ENCODE peak calls at places on chromosomes 16 and 17, in six cellular contexts. L is IMR-90, J is H1, I is neuronal stem cell, B is mesenchymal stem cell, H is trophoblast cell. V is an unnamed sample.

GRCh38 chr16:5000573-5001001 is 33.1 kb downstream of the NAGPA start:
- DNase-seq in H (no peak), L (no peak), B (no peak), J (no peak), I (no peak), V (no peak)

GRCh38 chr17:81396722-81397313 is 1.6 kb downstream of the BAHCC1 start:
- DNase-seq in J (peak), H (peak), L (no peak), B (peak), I (no peak), V (peak)

GRCh38 chr16:22763655-22764054 is 50.3 kb upstream of the HS3ST2 start:
- DNase-seq in I (no peak), L (no peak), J (no peak), B (no peak), H (no peak), V (peak)

GRCh38 chr17:42553161-42553818 is 567 bp downstream of the HSD17B1 start:
- DNase-seq in L (no peak), J (no peak), I (no peak), H (peak), B (peak), V (peak)

GRCh38 chr16:58411736-58412614 is 19.7 kb downstream of the GINS3 start:
- DNase-seq in J (no peak), I (no peak), H (no peak), L (no peak), B (no peak), V (no peak)

GRCh38 chr16:3774156-3774767 is 56.9 kb upstream of the TRAP1 start:
- DNase-seq in J (no peak), H (no peak), I (no peak), B (no peak), L (peak), V (no peak)

GRCh38 chr17:72884066-72884465 is 208.4 kb downstream of the SLC39A11 start:
- DNase-seq in J (no peak), L (no peak), H (no peak), B (no peak), I (no peak), V (no peak)

GRCh38 chr16:72677662-72678447 is 370.1 kb downstream of the ZFHX3 start:
- DNase-seq in J (no peak), H (no peak), I (no peak), B (peak), L (peak), V (no peak)

GRCh38 chr16:30484887-30485286 is 12.3 kb downstream of the ITGAL start:
- DNase-seq in L (no peak), H (no peak), J (no peak), B (no peak), I (no peak), V (no peak)

GRCh38 chr17:21186399-21187187 is 27.4 kb downstream of the TMEM11 start:
- DNase-seq in B (no peak), J (no peak), H (no peak), L (no peak), I (no peak), V (no peak)

GRCh38 chr17:16150251-16150859 is 65.0 kb downstream of the NCOR1 start:
- DNase-seq in H (peak), L (peak), I (no peak), J (no peak), B (peak), V (no peak)

GRCh38 chr17:36839256-36839655 is 98.0 kb upstream of the LHX1 start:
- DNase-seq in J (no peak), B (no peak), I (no peak), L (no peak), H (no peak), V (no peak)

GRCh38 chr17:56985371-56986162 is 7.6 kb downstream of the SCPEP1 start:
- DNase-seq in I (no peak), H (no peak), L (no peak), B (no peak), J (no peak), V (no peak)

GRCh38 chr16:73217654-73218053 is 169.7 kb upstream of the ZFHX3 start:
- DNase-seq in B (no peak), I (no peak), L (no peak), H (no peak), J (no peak), V (no peak)

GRCh38 chr17:61307905-61308886 is 91.4 kb upstream of the TBX2 start:
- DNase-seq in B (peak), I (no peak), J (no peak), L (peak), H (peak), V (no peak)

GRCh38 chr17:43713494-43714162 is 45.0 kb downstream of the SOST start:
- DNase-seq in J (peak), B (peak), H (peak), I (no peak), L (no peak), V (peak)

GRCh38 chr17:57403241-57403640 is 146.9 kb downstream of the MSI2 start:
- DNase-seq in J (no peak), H (no peak), B (no peak), I (no peak), L (no peak), V (no peak)

GRCh38 chr16:80984124-80984892 is 22.4 kb downstream of the CMC2 start:
- DNase-seq in B (no peak), L (no peak), I (no peak), H (peak), J (no peak), V (no peak)

GRCh38 chr17:13600475-13601316 is 1.0 kb downstream of the HS3ST3A1 start:
- DNase-seq in I (peak), H (peak), J (peak), L (peak), B (peak), V (peak)

GRCh38 chr17:19453296-19453695 is 42.3 kb downstream of the RNF112 start:
- DNase-seq in J (peak), I (no peak), B (no peak), L (no peak), H (no peak), V (no peak)

GRCh38 chr17:39598635-39599005 is 9.1 kb downstream of the NEUROD2 start:
- DNase-seq in I (no peak), J (peak), B (no peak), H (no peak), L (no peak), V (no peak)

GRCh38 chr17:29042679-29043538 is at the start of gene PIPOX:
- DNase-seq in B (peak), H (peak), I (peak), J (peak), L (peak), V (peak)

GRCh38 chr16:24921229-24921628 is 75.5 kb downstream of the SLC5A11 start:
- DNase-seq in L (no peak), J (no peak), H (no peak), B (no peak), I (no peak), V (no peak)

GRCh38 chr16:54734156-54734555 is 196.5 kb upstream of the IRX5 start:
- DNase-seq in L (no peak), B (no peak), H (no peak), J (no peak), I (no peak), V (no peak)
- H3K14ac ChIP-seq in L (no peak), B (no peak), H (no peak), J (no peak), I (no peak), V (no peak)

DNA sequence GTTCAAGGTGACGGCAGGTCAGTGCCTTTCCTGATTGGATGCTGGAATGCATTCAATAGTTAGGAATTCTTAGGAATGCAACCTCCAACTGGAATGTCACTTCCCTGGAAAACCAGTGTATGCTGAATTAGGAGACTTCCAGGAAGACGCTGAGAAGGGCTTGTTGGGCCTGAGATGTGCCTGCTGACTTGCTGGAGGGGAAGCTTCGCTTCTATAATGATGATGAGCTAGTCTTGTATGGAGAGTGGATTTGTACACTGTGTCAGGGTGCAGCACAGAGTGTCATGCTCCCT is 45.6 kb downstream of the SMPD3 start:
- DNase-seq in L (no peak), J (no peak), B (no peak), I (no peak), H (no peak), V (no peak)
- H3K18ac ChIP-seq in L (no peak), J (no peak), B (no peak), I (no peak), H (no peak), V (peak)

GRCh38 chr17:17924857-17925250 is 47.3 kb downstream of the TOM1L2 start:
- DNase-seq in J (no peak), I (no peak), B (no peak), L (no peak), H (no peak), V (no peak)

GRCh38 chr17:17921192-17922082 is 50.8 kb downstream of the TOM1L2 start:
- DNase-seq in L (peak), B (peak), I (peak), J (peak), H (peak), V (peak)

GRCh38 chr17:17924131-17924856 is 47.9 kb downstream of the TOM1L2 start:
- DNase-seq in B (no peak), L (no peak), H (no peak), I (no peak), J (no peak), V (no peak)

GRCh38 chr17:17919169-17920107 is 52.8 kb downstream of the TOM1L2 start:
- DNase-seq in I (peak), J (peak), H (peak), L (peak), B (peak), V (peak)

GRCh38 chr17:17922198-17922901 is 49.9 kb downstream of the TOM1L2 start:
- DNase-seq in L (no peak), I (no peak), J (no peak), B (peak), H (no peak), V (no peak)
- H4K8ac ChIP-seq in L (peak), I (no peak), J (peak), B (peak), H (peak), V (no peak)

GRCh38 chr16:52191533-52192134 is 355.3 kb downstream of the TOX3 start:
- DNase-seq in H (peak), B (peak), L (peak), J (peak), I (peak), V (peak)

GRCh38 chr16:52193441-52193840 is 353.5 kb downstream of the TOX3 start:
- DNase-seq in B (no peak), J (no peak), L (no peak), I (no peak), H (no peak), V (no peak)
- H3K14ac ChIP-seq in B (no peak), J (no peak), L (no peak), I (no peak), H (no peak), V (no peak)

DNA sequence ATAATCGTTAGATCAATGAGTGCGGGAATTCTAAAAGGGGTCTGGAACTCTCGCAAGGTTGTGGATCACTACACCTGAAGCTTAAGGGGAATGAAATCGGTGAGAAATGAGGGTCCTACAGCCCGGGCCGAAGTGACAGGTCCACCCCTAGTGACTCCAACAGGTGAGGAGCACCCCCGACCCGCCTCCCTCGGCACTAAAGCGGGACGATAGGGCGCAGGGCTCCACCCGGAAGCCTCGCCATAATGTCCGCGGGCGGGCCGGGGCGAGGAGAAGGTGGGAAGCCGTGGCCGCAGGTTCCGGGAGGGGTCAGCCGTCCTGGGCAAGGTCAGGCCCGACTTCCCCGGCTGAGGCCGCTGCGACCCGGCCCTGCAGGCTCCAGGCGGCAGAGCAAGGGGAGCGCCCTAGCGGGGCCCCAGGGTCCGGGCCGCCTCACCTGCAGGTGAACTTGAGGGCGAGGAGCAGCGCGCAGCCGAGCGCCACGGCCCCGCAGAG is 569 bp downstream of the TXNDC11 start:
- DNase-seq in L (no peak), B (peak), I (peak), H (peak), J (peak), V (peak)
- H3K18ac ChIP-seq in L (no peak), B (peak), I (peak), H (peak), J (no peak), V (no peak)

GRCh38 chr17:50274142-50274944 is at the start of gene TMEM92:
- DNase-seq in J (peak), H (peak), L (no peak), B (no peak), I (peak), V (peak)
- H4K8ac ChIP-seq in J (peak), H (peak), L (peak), B (peak), I (peak), V (no peak)